ENCODE peak calls at places on chromosomes 2 and 18, in six cellular contexts. P, A, L, W, V and X are unnamed samples.

GRCh38 chr2:95021015-95021399 is 4.5 kb upstream of the MAL start:
- DNase-seq in L (peak), P (no peak), W (no peak), A (no peak), V (no peak), X (no peak)

GRCh38 chr2:15940661-15941482 is 522 bp downstream of the MYCN start:
- DNase-seq in A (no peak), W (peak), V (peak), P (no peak), L (no peak), X (no peak)

GRCh38 chr2:20148841-20149702 is 75.9 kb downstream of the SDC1 start:
- DNase-seq in L (no peak), W (no peak), V (peak), A (no peak), P (no peak), X (no peak)

GRCh38 chr2:209771474-209772292 is at the start of gene UNC80:
- DNase-seq in W (peak), P (peak), L (peak), V (peak), A (peak), X (no peak)

GRCh38 chr2:216478151-216478550 is 20.5 kb upstream of the RPL37A start:
- DNase-seq in W (no peak), P (no peak), V (no peak), A (no peak), L (no peak), X (no peak)

GRCh38 chr2:84486436-84487115 is 27.5 kb upstream of the SUCLG1 start:
- DNase-seq in V (no peak), W (no peak), L (no peak), A (no peak), P (no peak), X (no peak)

GRCh38 chr2:122663737-122664136 is 908.3 kb downstream of the TSN start:
- DNase-seq in L (no peak), A (no peak), P (no peak), W (no peak), V (peak), X (no peak)

GRCh38 chr18:33269223-33269622 is 171.3 kb downstream of the CCDC178 start:
- DNase-seq in L (no peak), P (no peak), V (no peak), A (no peak), W (no peak), X (no peak)

GRCh38 chr2:157523270-157524059 is 79.6 kb upstream of the CYTIP start:
- DNase-seq in W (peak), L (no peak), V (no peak), A (no peak), P (no peak), X (no peak)

GRCh38 chr2:70103531-70104061 is 16.3 kb downstream of the PCBP1 start:
- DNase-seq in A (no peak), W (no peak), L (peak), V (no peak), P (no peak), X (no peak)

GRCh38 chr2:231146656-231147055 is 21.8 kb upstream of the HTR2B start:
- DNase-seq in P (no peak), W (no peak), A (no peak), L (no peak), V (no peak), X (no peak)

GRCh38 chr2:202164409-202164808 is 74.0 kb downstream of the SUMO1 start:
- DNase-seq in W (no peak), P (no peak), V (peak), L (no peak), A (no peak), X (no peak)

GRCh38 chr2:112811276-112811831 is 25.2 kb downstream of the IL1B start:
- DNase-seq in V (no peak), A (no peak), W (no peak), L (no peak), P (no peak), X (no peak)

GRCh38 chr2:215498411-215498810 is 62.5 kb upstream of the FN1 start:
- DNase-seq in P (no peak), V (no peak), A (no peak), L (no peak), W (no peak), X (no peak)

GRCh38 chr2:42186378-42186777 is 17.2 kb downstream of the EML4 start:
- DNase-seq in P (no peak), V (no peak), W (no peak), A (no peak), L (no peak), X (no peak)

GRCh38 chr2:202149155-202149762 is 76.2 kb downstream of the KIAA2012 start:
- DNase-seq in L (peak), P (peak), V (peak), W (peak), A (peak), X (peak)

GRCh38 chr2:150732064-150732463 is 244.6 kb upstream of the RND3 start:
- DNase-seq in W (no peak), L (no peak), V (no peak), P (no peak), A (no peak), X (no peak)

GRCh38 chr2:173326806-173327205 is 27.9 kb upstream of the CDCA7 start:
- DNase-seq in A (no peak), V (no peak), L (no peak), P (no peak), W (no peak), X (no peak)

GRCh38 chr2:149989447-149990063 is 402.0 kb upstream of the MMADHC start:
- DNase-seq in A (no peak), V (no peak), W (no peak), L (no peak), P (no peak), X (no peak)

GRCh38 chr18:12886498-12887126 is 2.6 kb upstream of the PTPN2 start:
- DNase-seq in V (peak), P (no peak), A (no peak), L (no peak), W (no peak), X (no peak)

GRCh38 chr2:32129086-32129485 is 36.6 kb upstream of the SLC30A6 start:
- DNase-seq in V (no peak), P (no peak), L (no peak), W (no peak), A (no peak), X (no peak)

GRCh38 chr2:241238693-241239198 is 50.3 kb downstream of the ANO7 start:
- DNase-seq in V (no peak), W (no peak), P (no peak), A (no peak), L (no peak), X (no peak)

GRCh38 chr2:26064846-26065245 is 31.0 kb downstream of the RAB10 start:
- DNase-seq in V (no peak), L (no peak), P (no peak), A (no peak), W (no peak), X (no peak)

GRCh38 chr2:128625966-128626757 is 307.5 kb upstream of the HS6ST1 start:
- DNase-seq in A (no peak), P (no peak), L (no peak), W (no peak), V (peak), X (no peak)

GRCh38 chr18:66046025-66046602 is 295.3 kb downstream of the CDH7 start:
- DNase-seq in P (no peak), W (no peak), V (no peak), L (no peak), A (no peak), X (no peak)

GRCh38 chr2:66714651-66715050 is 279.7 kb downstream of the MEIS1 start:
- DNase-seq in W (no peak), V (no peak), L (no peak), A (no peak), P (no peak), X (no peak)

GRCh38 chr2:98294711-98295110 is 51.5 kb upstream of the CNGA3 start:
- DNase-seq in L (no peak), A (no peak), V (no peak), W (no peak), P (no peak), X (no peak)

GRCh38 chr18:11906926-11907874 is 917 bp downstream of the MPPE1 start:
- DNase-seq in A (no peak), P (no peak), V (no peak), L (no peak), W (no peak), X (no peak)

GRCh38 chr2:54641988-54642387 is 81.5 kb upstream of the EML6 start:
- DNase-seq in V (no peak), L (peak), W (no peak), A (peak), P (peak), X (no peak)

GRCh38 chr2:9799011-9799596 is 44.2 kb upstream of the TAF1B start:
- DNase-seq in V (no peak), L (peak), P (peak), W (no peak), A (peak), X (no peak)

GRCh38 chr2:30332791-30333453 is 101.6 kb downstream of the LBH start:
- DNase-seq in L (no peak), V (no peak), A (no peak), P (no peak), W (no peak), X (no peak)

GRCh38 chr2:142131016-142131714 is at the start of gene LRP1B:
- DNase-seq in V (peak), A (no peak), L (peak), P (no peak), W (peak), X (peak)

GRCh38 chr2:144659731-144660275 is 139.9 kb upstream of the ZEB2 start:
- DNase-seq in A (no peak), P (no peak), L (no peak), V (no peak), W (no peak), X (no peak)

GRCh38 chr2:178320011-178320410 is 125.7 kb downstream of the OSBPL6 start:
- DNase-seq in V (no peak), L (no peak), A (no peak), P (no peak), W (no peak), X (no peak)

GRCh38 chr2:204664708-204665121 is 119.4 kb downstream of the PARD3B start:
- DNase-seq in W (peak), L (no peak), P (no peak), A (no peak), V (no peak), X (no peak)

GRCh38 chr2:239391286-239392071 is 9.3 kb downstream of the HDAC4 start:
- DNase-seq in P (peak), V (no peak), W (no peak), A (no peak), L (no peak), X (no peak)

GRCh38 chr2:85590950-85591349 is 4.6 kb upstream of the RNF181 start:
- DNase-seq in A (no peak), V (no peak), L (no peak), W (no peak), P (no peak), X (no peak)

GRCh38 chr2:10646153-10646552 is 43.6 kb downstream of the NOL10 start:
- DNase-seq in V (no peak), W (no peak), L (no peak), A (no peak), P (no peak), X (no peak)

DNA sequence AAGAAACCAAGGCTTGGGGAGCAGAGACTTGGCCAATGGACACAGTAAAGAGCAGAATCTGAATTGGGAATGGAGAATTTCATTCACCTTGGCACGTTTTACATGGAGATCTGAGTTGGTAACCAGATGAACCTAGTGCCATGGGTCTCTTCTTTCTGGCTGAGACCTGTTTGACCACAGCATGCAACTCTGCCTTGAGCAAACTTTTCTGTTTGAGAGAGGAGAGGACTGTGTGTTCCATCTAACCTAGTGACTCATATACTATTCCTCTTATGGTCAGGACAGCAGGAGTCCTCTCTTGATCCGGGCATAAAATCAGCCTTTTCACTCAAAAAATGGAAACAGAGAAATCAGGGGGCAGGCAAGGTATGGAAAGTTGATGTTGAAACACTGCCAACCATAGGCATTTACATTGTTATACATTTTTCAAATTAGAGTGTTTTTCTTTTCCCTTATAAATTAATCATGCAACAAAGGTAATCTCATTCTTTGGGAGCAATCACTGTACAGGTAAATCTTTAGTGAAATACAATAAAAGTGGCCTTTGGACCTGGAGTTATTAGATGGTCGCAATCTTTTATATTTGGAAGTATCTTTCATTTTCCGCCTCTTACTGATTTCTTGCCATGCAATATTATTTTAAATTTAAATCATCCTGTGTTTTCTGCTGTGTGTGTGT is 86.7 kb downstream of the NRP2 start:
- DNase-seq in P (no peak), A (no peak), W (no peak), L (no peak), V (no peak), X (no peak)
- H3K27ac ChIP-seq in P (no peak), A (no peak), W (peak), L (no peak), V (no peak), X (peak)

GRCh38 chr18:9615973-9616559 is 1.7 kb upstream of the PPP4R1 start:
- DNase-seq in A (no peak), P (no peak), V (no peak), W (no peak), L (no peak), X (no peak)
- H3K27ac ChIP-seq in A (no peak), P (no peak), V (no peak), W (no peak), L (no peak), X (no peak)

DNA sequence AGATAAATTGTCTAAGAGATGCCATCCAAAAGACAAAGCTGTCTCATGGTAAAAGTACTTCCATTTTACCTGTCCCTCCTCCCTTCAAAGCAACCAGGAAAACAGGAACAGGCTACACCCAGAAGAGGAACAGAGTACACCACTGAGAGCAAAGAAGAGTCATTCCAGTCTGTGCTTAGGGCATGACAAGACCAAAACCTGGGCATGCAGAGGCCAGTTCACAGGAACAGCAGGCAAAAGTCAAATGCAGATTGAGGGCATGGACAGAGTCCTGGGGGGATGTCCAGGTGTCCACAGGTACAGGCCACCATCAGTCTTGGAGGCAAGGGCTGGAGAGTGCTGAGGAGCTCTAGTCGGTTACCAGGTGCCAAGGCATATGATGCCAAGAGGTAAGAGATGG is 23.7 kb downstream of the PLEK start:
- DNase-seq in L (no peak), W (no peak), P (no peak), V (no peak), A (no peak), X (no peak)
- H3K27ac ChIP-seq in L (no peak), W (no peak), P (no peak), V (no peak), A (no peak), X (no peak)

GRCh38 chr2:237514474-237515130 is 27.6 kb downstream of the MLPH start:
- DNase-seq in A (peak), P (peak), L (no peak), V (no peak), W (peak), X (no peak)
- H3K27ac ChIP-seq in A (peak), P (peak), L (peak), V (no peak), W (peak), X (peak)

GRCh38 chr18:9057646-9058045 is 44.9 kb upstream of the NDUFV2 start:
- DNase-seq in P (no peak), V (no peak), W (no peak), A (no peak), L (no peak), X (no peak)

GRCh38 chr18:9058426-9058825 is 44.1 kb upstream of the NDUFV2 start:
- DNase-seq in L (no peak), A (no peak), P (no peak), V (no peak), W (no peak), X (no peak)

GRCh38 chr18:9053814-9054213 is 48.7 kb upstream of the NDUFV2 start:
- DNase-seq in V (no peak), L (no peak), A (no peak), W (no peak), P (no peak), X (no peak)

GRCh38 chr18:9055626-9056025 is 46.9 kb upstream of the NDUFV2 start:
- DNase-seq in W (no peak), L (no peak), P (no peak), V (no peak), A (no peak), X (no peak)

GRCh38 chr18:9055185-9055584 is 47.3 kb upstream of the NDUFV2 start:
- DNase-seq in V (no peak), L (no peak), A (no peak), W (no peak), P (no peak), X (no peak)
- H3K27ac ChIP-seq in V (no peak), L (no peak), A (no peak), W (no peak), P (no peak), X (no peak)

GRCh38 chr18:24111936-24112335 is 26.9 kb upstream of the CABYR start:
- DNase-seq in A (no peak), V (no peak), L (no peak), W (no peak), P (no peak), X (no peak)

GRCh38 chr18:24114924-24115549 is 23.8 kb upstream of the CABYR start:
- DNase-seq in L (no peak), P (no peak), V (no peak), A (no peak), W (no peak), X (no peak)

GRCh38 chr18:24112874-24113615 is 25.8 kb upstream of the CABYR start:
- DNase-seq in L (no peak), P (no peak), A (no peak), W (no peak), V (no peak), X (no peak)

GRCh38 chr18:24115628-24116027 is 23.2 kb upstream of the CABYR start:
- DNase-seq in W (no peak), V (no peak), P (no peak), L (no peak), A (no peak), X (no peak)

GRCh38 chr18:24112464-24112863 is 26.4 kb upstream of the CABYR start:
- DNase-seq in V (no peak), W (no peak), P (no peak), A (no peak), L (no peak), X (no peak)
- H3K27ac ChIP-seq in V (no peak), W (no peak), P (no peak), A (no peak), L (no peak), X (no peak)

GRCh38 chr18:58766164-58766563 is 94.9 kb downstream of the MALT1 start:
- DNase-seq in P (no peak), W (no peak), V (no peak), L (no peak), A (no peak), X (no peak)
- H3K27ac ChIP-seq in P (no peak), W (no peak), V (no peak), L (no peak), A (no peak), X (no peak)

GRCh38 chr2:171008550-171009205 is 79.6 kb downstream of the GORASP2 start:
- DNase-seq in A (no peak), L (no peak), V (no peak), W (no peak), P (no peak), X (no peak)
- H3K27ac ChIP-seq in A (no peak), L (no peak), V (no peak), W (peak), P (no peak), X (no peak)

DNA sequence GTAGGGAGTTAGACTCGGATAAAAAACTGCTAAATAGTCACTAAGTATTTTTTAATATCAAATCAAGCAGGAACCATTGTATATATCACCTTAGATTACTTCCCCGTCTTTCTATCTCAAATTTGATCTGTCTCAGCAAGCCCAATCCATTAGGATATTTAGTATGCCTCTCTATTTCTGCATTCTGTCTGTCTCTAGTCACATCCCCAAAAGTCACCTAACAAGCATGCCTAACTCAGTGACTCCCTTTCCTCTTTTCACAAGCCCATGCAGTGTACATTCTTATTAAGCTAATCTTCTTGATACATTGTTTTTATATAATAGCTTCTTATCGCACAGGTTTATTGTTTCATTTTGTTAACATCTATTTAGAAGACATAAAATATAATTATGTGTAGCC is 57.8 kb downstream of the PDE1A start:
- DNase-seq in P (no peak), A (no peak), V (no peak), W (no peak), L (no peak), X (no peak)
- H3K27ac ChIP-seq in P (no peak), A (peak), V (no peak), W (no peak), L (no peak), X (peak)

GRCh38 chr18:37394610-37394965 is 171.0 kb downstream of the CELF4 start:
- DNase-seq in P (no peak), L (no peak), V (no peak), W (no peak), A (no peak), X (no peak)

GRCh38 chr18:37392648-37393047 is 172.9 kb downstream of the CELF4 start:
- DNase-seq in W (no peak), L (no peak), P (no peak), V (no peak), A (no peak), X (no peak)

GRCh38 chr18:37391698-37392548 is 173.7 kb downstream of the CELF4 start:
- DNase-seq in A (no peak), V (no peak), W (no peak), P (no peak), L (no peak), X (no peak)

GRCh38 chr18:37393945-37394609 is 171.5 kb downstream of the CELF4 start:
- DNase-seq in P (peak), A (peak), L (peak), V (peak), W (peak), X (peak)

GRCh38 chr18:37393221-37393828 is 172.3 kb downstream of the CELF4 start:
- DNase-seq in L (no peak), A (no peak), V (no peak), P (no peak), W (no peak), X (no peak)
- H3K27ac ChIP-seq in L (no peak), A (no peak), V (no peak), P (no peak), W (no peak), X (no peak)